ENCODE peak calls at places on chromosomes 4 and X, in five cellular contexts. Z is K562, J is HT-29, S is heart left ventricle, N is endothelial cell. Y is an unnamed sample.

GRCh38 chrX:108020631-108021030 is 24.2 kb upstream of the VSIG1 start:
- DNase-seq in Z (peak), J (peak), S (no peak), N (peak), Y (no peak)

GRCh38 chr4:155738548-155738947 is 20.3 kb upstream of the GUCY1B1 start:
- DNase-seq in Z (no peak), J (no peak), S (no peak), N (no peak), Y (no peak)

GRCh38 chr4:13430834-13431568 is 53.1 kb downstream of the RAB28 start:
- DNase-seq in Z (peak), J (no peak), S (no peak), N (no peak), Y (peak)

GRCh38 chr4:80322716-80323115 is 12.8 kb upstream of the CFAP299 start:
- DNase-seq in Z (peak), J (peak), S (no peak), N (no peak), Y (no peak)

GRCh38 chrX:47643926-47644325 is 6.4 kb downstream of the ELK1 start:
- DNase-seq in Z (no peak), J (no peak), S (no peak), N (no peak), Y (no peak)

GRCh38 chr4:825063-825968 is 613 bp downstream of the CPLX1 start:
- DNase-seq in Z (peak), J (no peak), S (no peak), N (peak), Y (no peak)

GRCh38 chr4:110487873-110488272 is 11.9 kb downstream of the ENPEP start:
- DNase-seq in Z (no peak), J (peak), S (no peak), N (no peak), Y (peak)

GRCh38 chr4:21307709-21308108 is 607.5 kb downstream of the PACRGL start:
- DNase-seq in Z (no peak), J (no peak), S (no peak), N (no peak), Y (no peak)

GRCh38 chr4:51880016-51880915 is 37.3 kb downstream of the DCUN1D4 start:
- DNase-seq in Z (no peak), J (no peak), S (no peak), N (no peak), Y (no peak)

GRCh38 chr4:54879576-54879975 is 221.8 kb downstream of the KIT start:
- DNase-seq in Z (no peak), J (no peak), S (no peak), N (no peak), Y (no peak)

GRCh38 chr4:25810815-25811690 is 51.7 kb downstream of the SEL1L3 start:
- DNase-seq in Z (no peak), J (no peak), S (no peak), N (no peak), Y (no peak)

GRCh38 chrX:122113376-122113775 is 1066.0 kb downstream of the GLUD2 start:
- DNase-seq in Z (no peak), J (peak), S (no peak), N (no peak), Y (no peak)

GRCh38 chr4:187042251-187042650 is 318.6 kb upstream of the FAT1 start:
- DNase-seq in Z (no peak), J (no peak), S (no peak), N (no peak), Y (no peak)

GRCh38 chrX:138775501-138775900 is 64.0 kb upstream of the FGF13 start:
- DNase-seq in Z (peak), J (peak), S (no peak), N (no peak), Y (no peak)

GRCh38 chr4:39970559-39971270 is 7.0 kb downstream of the PDS5A start:
- DNase-seq in Z (peak), J (no peak), S (no peak), N (no peak), Y (no peak)

GRCh38 chr4:70863099-70863790 is 23.6 kb upstream of the GRSF1 start:
- DNase-seq in Z (no peak), J (no peak), S (no peak), N (no peak), Y (no peak)

GRCh38 chr4:187451776-187452175 is 543.8 kb upstream of the ZFP42 start:
- DNase-seq in Z (no peak), J (no peak), S (no peak), N (no peak), Y (no peak)

GRCh38 chr4:15717647-15718416 is 15.0 kb downstream of the BST1 start:
- DNase-seq in Z (no peak), J (no peak), S (no peak), N (no peak), Y (peak)

GRCh38 chr4:131367441-131367840 is 1781.7 kb upstream of the PCDH10 start:
- DNase-seq in Z (no peak), J (no peak), S (no peak), N (no peak), Y (peak)

GRCh38 chrX:97846228-97846627 is 962.5 kb downstream of the RPA4 start:
- DNase-seq in Z (no peak), J (no peak), S (no peak), N (no peak), Y (no peak)

GRCh38 chr4:107213410-107213809 is 177.3 kb upstream of the DKK2 start:
- DNase-seq in Z (no peak), J (no peak), S (no peak), N (no peak), Y (no peak)

GRCh38 chr4:47519239-47519883 is 34.3 kb downstream of the ATP10D start:
- DNase-seq in Z (no peak), J (no peak), S (no peak), N (no peak), Y (no peak)

GRCh38 chrX:155262970-155263754 is 1.1 kb downstream of the RAB39B start:
- DNase-seq in Z (no peak), J (no peak), S (no peak), N (no peak), Y (no peak)

GRCh38 chr4:108512615-108513505 is 107.5 kb upstream of the RPL34 start:
- DNase-seq in Z (peak), J (peak), S (peak), N (peak), Y (no peak)

GRCh38 chr4:85823295-85823694 is 348.3 kb downstream of the ARHGAP24 start:
- DNase-seq in Z (peak), J (no peak), S (no peak), N (no peak), Y (peak)

GRCh38 chrX:101057095-101057714 is 5.3 kb upstream of the TRMT2B start:
- DNase-seq in Z (peak), J (no peak), S (no peak), N (no peak), Y (no peak)

GRCh38 chr4:123354701-123355100 is 41.9 kb upstream of the SPRY1 start:
- DNase-seq in Z (no peak), J (no peak), S (no peak), N (no peak), Y (no peak)

GRCh38 chr4:154294951-154295350 is 196.6 kb downstream of the DCHS2 start:
- DNase-seq in Z (peak), J (no peak), S (no peak), N (no peak), Y (no peak)

GRCh38 chr4:7285244-7286122 is 93.1 kb downstream of the SORCS2 start:
- DNase-seq in Z (peak), J (no peak), S (no peak), N (no peak), Y (no peak)

GRCh38 chr4:109803924-109804571 is 2.2 kb upstream of the CFI start:
- DNase-seq in Z (peak), J (peak), S (no peak), N (peak), Y (peak)

GRCh38 chr4:5824227-5824626 is 68.7 kb downstream of the CRMP1 start:
- DNase-seq in Z (no peak), J (no peak), S (no peak), N (no peak), Y (no peak)

GRCh38 chr4:118968006-118968405 is 79.4 kb downstream of the SYNPO2 start:
- DNase-seq in Z (no peak), J (peak), S (peak), N (peak), Y (peak)

GRCh38 chrX:27336466-27337091 is 126.6 kb downstream of the PPP4R3C start:
- DNase-seq in Z (peak), J (peak), S (no peak), N (peak), Y (peak)

GRCh38 chr4:155164705-155165104 is 43.7 kb upstream of the NPY2R start:
- DNase-seq in Z (no peak), J (no peak), S (no peak), N (no peak), Y (no peak)

GRCh38 chr4:10808591-10808990 is 124.0 kb upstream of the CLNK start:
- DNase-seq in Z (no peak), J (no peak), S (peak), N (no peak), Y (no peak)

GRCh38 chr4:140046573-140046972 is 107.4 kb downstream of the MAML3 start:
- DNase-seq in Z (no peak), J (no peak), S (no peak), N (no peak), Y (no peak)

GRCh38 chr4:125187621-125188176 is 127.1 kb upstream of the FAT4 start:
- DNase-seq in Z (no peak), J (no peak), S (peak), N (no peak), Y (peak)